ENCODE peak calls at places on chromosomes 4 and X, in nine cellular contexts. A, L, Z, O, W, F, B, T and M are unnamed samples.

GRCh38 chr4:7500404-7500803 is 65.7 kb upstream of the PSAPL1 start:
- DNase-seq in O (no peak), L (no peak), F (no peak), W (no peak), T (no peak), A (no peak), Z (no peak), B (no peak), M (no peak)

GRCh38 chrX:64205735-64206491 is 405 bp upstream of the AMER1 start:
- DNase-seq in W (peak; percentile 92), L (peak; percentile 92), T (peak; percentile 84), O (peak; percentile 96), Z (peak; percentile 86), B (peak; percentile 90), A (peak; percentile 61), F (peak; percentile 76), M (peak; percentile 92)

GRCh38 chr4:142402925-142403324 is 443.2 kb downstream of the INPP4B start:
- DNase-seq in L (no peak), Z (no peak), A (no peak), F (no peak), O (no peak), W (no peak), B (no peak), T (peak; percentile 35), M (peak; percentile 49)

GRCh38 chrX:15158350-15158735 is 111.5 kb downstream of the ASB9 start:
- DNase-seq in Z (no peak), B (no peak), T (no peak), A (no peak), O (no peak), L (no peak), W (no peak), F (no peak), M (no peak)

GRCh38 chrX:130109429-130110378 is 593 bp downstream of the ELF4 start:
- DNase-seq in O (peak; percentile 62), B (no peak), L (no peak), Z (no peak), F (no peak), A (no peak), T (no peak), W (no peak), M (peak; percentile 23)

GRCh38 chr4:45036677-45037076 is 310.3 kb upstream of the GNPDA2 start:
- DNase-seq in L (no peak), B (no peak), W (no peak), O (no peak), F (peak; percentile 2), T (no peak), A (no peak), Z (no peak), M (no peak)

GRCh38 chr4:3666263-3666662 is 99.9 kb upstream of the ADRA2C start:
- DNase-seq in F (no peak), L (no peak), B (no peak), A (no peak), T (no peak), O (no peak), W (peak; percentile 43), Z (no peak), M (no peak)

GRCh38 chr4:55819634-55820033 is at the start of gene EXOC1L:
- DNase-seq in T (no peak), B (no peak), L (peak; percentile 34), W (no peak), A (no peak), F (no peak), O (peak; percentile 95), Z (no peak), M (no peak)

GRCh38 chr4:169244210-169244609 is 26.5 kb downstream of the SH3RF1 start:
- DNase-seq in B (no peak), T (no peak), F (no peak), O (no peak), L (no peak), W (no peak), Z (no peak), A (no peak), M (no peak)

GRCh38 chr4:102165584-102165983 is 179.7 kb downstream of the SLC39A8 start:
- DNase-seq in Z (no peak), T (no peak), A (no peak), L (no peak), W (no peak), B (no peak), O (no peak), F (no peak), M (no peak)

GRCh38 chrX:110403436-110403835 is 44.8 kb downstream of the RTL9 start:
- DNase-seq in B (no peak), Z (no peak), F (no peak), W (no peak), L (no peak), O (no peak), A (no peak), T (no peak), M (no peak)

GRCh38 chrX:69119122-69119521 is 46.1 kb downstream of the PJA1 start:
- DNase-seq in L (no peak), W (no peak), B (no peak), Z (no peak), F (no peak), O (peak; percentile 65), A (no peak), T (no peak), M (no peak)

GRCh38 chr4:158229768-158230167 is 19.5 kb downstream of the TMEM144 start:
- DNase-seq in Z (no peak), T (no peak), L (no peak), A (no peak), B (no peak), O (peak; percentile 56), F (no peak), W (no peak), M (no peak)

GRCh38 chr4:55089922-55090321 is 35.5 kb downstream of the KDR start:
- DNase-seq in O (no peak), F (no peak), A (no peak), L (no peak), Z (no peak), T (no peak), B (no peak), W (no peak), M (no peak)

GRCh38 chrX:118637997-118638396 is 89.4 kb upstream of the IL13RA1 start:
- DNase-seq in B (no peak), L (no peak), F (no peak), O (no peak), Z (no peak), T (no peak), A (no peak), W (no peak), M (no peak)

GRCh38 chr4:177117256-177117655 is 192.4 kb upstream of the NEIL3 start:
- DNase-seq in O (no peak), W (no peak), L (no peak), T (no peak), B (no peak), Z (no peak), A (no peak), F (no peak), M (no peak)